ENCODE peak calls at places on chromosomes 7 and 10, in eight cellular contexts. Y, Z, N, C, P, X, G and D are unnamed samples.

GRCh38 chr7:99126921-99127553 is 16.9 kb downstream of the SMURF1 start:
- DNase-seq in Y (no peak), Z (no peak), N (no peak), C (peak), P (peak), X (no peak), G (no peak), D (peak)

GRCh38 chr7:130938661-130939060 is 204.7 kb upstream of the KLF14 start:
- DNase-seq in Y (no peak), Z (no peak), N (no peak), C (no peak), P (no peak), X (no peak), G (no peak), D (no peak)

GRCh38 chr10:83603708-83604107 is 535.6 kb upstream of the GHITM start:
- DNase-seq in Y (no peak), Z (no peak), N (no peak), C (peak), P (no peak), X (no peak), G (no peak), D (no peak)

GRCh38 chr7:139936760-139937310 is 107.8 kb downstream of the TBXAS1 start:
- DNase-seq in Y (no peak), Z (no peak), N (peak), C (peak), P (peak), X (no peak), G (no peak), D (no peak)

GRCh38 chr10:130283234-130283574 is 147.0 kb downstream of the GLRX3 start:
- DNase-seq in Y (no peak), Z (no peak), N (no peak), C (no peak), P (no peak), X (no peak), G (no peak), D (no peak)

GRCh38 chr10:7285545-7286322 is 125.1 kb downstream of the SFMBT2 start:
- DNase-seq in Y (no peak), Z (no peak), N (no peak), C (no peak), P (no peak), X (no peak), G (no peak), D (no peak)

GRCh38 chr10:69180525-69181204 is 631 bp downstream of the SUPV3L1 start:
- DNase-seq in Y (no peak), Z (no peak), N (no peak), C (peak), P (peak), X (peak), G (no peak), D (no peak)

GRCh38 chr7:151694828-151695580 is 175.3 kb upstream of the RHEB start:
- DNase-seq in Y (no peak), Z (no peak), N (no peak), C (no peak), P (no peak), X (no peak), G (no peak), D (no peak)

GRCh38 chr10:75722609-75723008 is 291.2 kb downstream of the LRMDA start:
- DNase-seq in Y (no peak), Z (no peak), N (no peak), C (no peak), P (no peak), X (no peak), G (no peak), D (no peak)

GRCh38 chr7:151432658-151433521 is 7.1 kb downstream of the CRYGN start:
- DNase-seq in Y (no peak), Z (no peak), N (no peak), C (no peak), P (no peak), X (peak), G (no peak), D (peak)

GRCh38 chr10:15518256-15518655 is 147.2 kb upstream of the FAM171A1 start:
- DNase-seq in Y (no peak), Z (no peak), N (no peak), C (peak), P (no peak), X (no peak), G (peak), D (no peak)

GRCh38 chr7:130338233-130338632 is 6.4 kb upstream of the CPA5 start:
- DNase-seq in Y (no peak), Z (no peak), N (no peak), C (no peak), P (no peak), X (no peak), G (no peak), D (no peak)

DNA sequence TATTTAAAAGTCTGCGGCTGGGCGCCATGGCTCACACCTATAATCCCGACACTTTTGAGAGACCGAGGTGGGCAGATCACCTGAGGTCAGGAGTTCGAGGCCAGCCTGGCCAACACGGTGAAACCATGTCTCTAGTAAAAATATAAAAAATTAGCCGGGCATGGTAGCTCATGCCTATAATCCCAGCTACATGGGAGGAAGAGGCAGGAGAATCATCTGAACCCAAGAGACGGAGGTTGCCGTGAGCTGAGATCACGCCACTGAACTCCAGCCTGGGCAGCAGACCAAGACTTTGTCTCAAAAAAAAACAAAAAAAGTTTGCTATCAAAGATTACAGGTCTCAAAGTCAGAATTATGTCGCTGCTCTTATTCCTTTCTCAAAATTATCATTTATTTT is 55.5 kb downstream of the HIBADH start:
- DNase-seq in Y (no peak), Z (no peak), N (no peak), C (no peak), P (no peak), X (no peak), G (no peak), D (no peak)
- H3K4me3 ChIP-seq in Y (no peak), Z (no peak), N (no peak), C (no peak), P (no peak), X (no peak), G (no peak), D (no peak)

DNA sequence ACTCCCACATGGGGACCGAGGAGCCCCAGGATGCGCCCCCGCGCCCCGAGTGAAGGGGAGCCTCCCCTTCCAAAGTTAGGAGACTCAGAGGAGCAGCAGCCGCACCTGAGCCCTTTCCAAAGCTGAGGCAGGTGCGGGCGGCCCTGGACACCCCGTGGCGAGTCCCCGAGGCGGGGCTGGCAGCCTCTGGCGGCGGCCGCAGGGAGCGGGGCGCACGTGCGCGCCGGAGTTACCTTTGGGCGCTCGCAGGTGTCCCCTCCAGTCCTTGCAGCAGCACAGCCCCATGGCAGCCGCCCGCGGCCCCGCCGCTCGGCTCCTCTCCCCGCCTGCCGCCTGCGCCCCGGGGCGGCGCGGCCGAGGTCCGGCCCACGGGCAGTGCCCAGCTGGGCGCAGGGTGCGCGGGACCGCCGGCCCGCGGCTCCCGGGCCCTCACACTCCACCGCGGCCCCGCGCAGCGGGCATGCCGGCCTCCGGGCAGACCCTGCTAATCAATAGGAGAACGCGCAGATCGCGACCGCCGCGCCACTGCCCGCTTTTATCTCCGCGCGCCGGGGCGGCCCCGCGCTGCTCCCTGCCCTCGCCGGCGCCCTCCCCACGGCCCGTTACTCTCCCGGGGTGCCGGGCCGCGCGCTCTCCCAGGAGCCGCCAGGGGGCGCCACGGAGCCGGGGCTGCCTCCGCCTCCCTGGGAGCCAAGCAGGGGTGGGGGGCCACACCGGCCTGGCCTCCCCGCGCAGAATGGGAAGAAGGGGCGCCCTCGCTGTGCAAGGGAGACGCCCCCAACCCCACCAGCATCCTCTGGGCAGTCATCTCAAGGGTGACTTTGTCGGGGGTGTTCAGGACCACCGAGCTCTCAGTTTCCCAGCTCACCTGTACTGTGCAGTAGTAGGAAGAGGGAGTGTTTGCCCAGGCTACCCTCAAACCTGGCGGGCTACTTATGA is 80.8 kb downstream of the ARHGAP22 start:
- DNase-seq in Y (no peak), Z (peak), N (no peak), C (no peak), P (peak), X (peak), G (no peak), D (no peak)
- TF ChIP-seq CTCF in Y (no peak), Z (peak), N (peak), C (peak), P (peak), X (peak), G (peak), D (peak)

DNA sequence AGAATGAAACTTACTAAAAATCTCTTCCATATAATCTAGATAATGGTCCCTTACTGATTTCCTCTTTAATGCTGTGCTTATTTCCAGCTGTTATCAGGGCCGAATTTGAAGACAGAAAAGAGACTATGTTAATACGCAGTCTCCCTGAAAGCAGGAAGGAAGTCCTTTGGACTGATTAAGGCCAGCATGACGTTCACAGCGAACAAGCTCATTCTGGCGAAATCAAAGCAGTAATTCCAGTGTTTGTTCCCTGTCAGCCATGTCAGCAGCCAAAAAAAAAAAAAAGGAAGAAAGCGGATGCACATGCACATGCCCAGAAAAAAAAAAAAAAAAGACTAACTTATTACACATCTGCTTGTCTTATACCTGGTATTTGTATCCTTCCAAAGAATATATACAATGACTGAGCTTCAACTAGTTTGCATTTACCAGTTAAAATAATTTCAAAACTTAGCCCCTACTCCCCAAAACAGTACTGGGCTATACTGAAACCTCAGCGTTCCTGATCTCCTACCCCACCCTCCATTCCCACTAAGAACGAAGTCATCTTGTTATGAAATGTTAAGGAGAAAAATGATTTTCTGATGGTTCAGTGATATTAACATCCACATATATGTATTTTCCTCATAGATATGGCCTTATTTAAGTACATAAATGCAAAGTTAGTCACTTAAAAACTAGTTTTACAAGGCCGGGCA is 29.0 kb upstream of the ANAPC16 start:
- DNase-seq in Y (no peak), Z (no peak), N (no peak), C (peak), P (no peak), X (no peak), G (no peak), D (no peak)
- H3K4me3 ChIP-seq in Y (no peak), Z (peak), N (no peak), C (no peak), P (no peak), X (no peak), G (no peak), D (no peak)

GRCh38 chr7:43273939-43274719 is 161.7 kb downstream of the HECW1 start:
- DNase-seq in Y (no peak), Z (no peak), N (no peak), C (no peak), P (no peak), X (no peak), G (no peak), D (no peak)
- TF ChIP-seq CTCF in Y (no peak), Z (no peak), N (no peak), C (no peak), P (no peak), X (no peak), G (no peak), D (no peak)

GRCh38 chr7:4631021-4631663 is 51.0 kb upstream of the FOXK1 start:
- DNase-seq in Y (no peak), Z (no peak), N (no peak), C (no peak), P (no peak), X (no peak), G (no peak), D (no peak)

GRCh38 chr7:4633012-4633411 is 49.1 kb upstream of the FOXK1 start:
- DNase-seq in Y (no peak), Z (no peak), N (no peak), C (peak), P (peak), X (peak), G (no peak), D (no peak)

GRCh38 chr7:4634166-4634565 is 47.9 kb upstream of the FOXK1 start:
- DNase-seq in Y (no peak), Z (no peak), N (no peak), C (peak), P (no peak), X (no peak), G (no peak), D (no peak)

GRCh38 chr7:4629287-4629905 is 52.7 kb upstream of the FOXK1 start:
- DNase-seq in Y (no peak), Z (no peak), N (no peak), C (no peak), P (no peak), X (no peak), G (no peak), D (no peak)

GRCh38 chr7:4631664-4632171 is 50.4 kb upstream of the FOXK1 start:
- DNase-seq in Y (peak), Z (peak), N (peak), C (peak), P (peak), X (peak), G (peak), D (peak)
- H3K4me3 ChIP-seq in Y (no peak), Z (peak), N (peak), C (peak), P (no peak), X (peak), G (peak), D (peak)

DNA sequence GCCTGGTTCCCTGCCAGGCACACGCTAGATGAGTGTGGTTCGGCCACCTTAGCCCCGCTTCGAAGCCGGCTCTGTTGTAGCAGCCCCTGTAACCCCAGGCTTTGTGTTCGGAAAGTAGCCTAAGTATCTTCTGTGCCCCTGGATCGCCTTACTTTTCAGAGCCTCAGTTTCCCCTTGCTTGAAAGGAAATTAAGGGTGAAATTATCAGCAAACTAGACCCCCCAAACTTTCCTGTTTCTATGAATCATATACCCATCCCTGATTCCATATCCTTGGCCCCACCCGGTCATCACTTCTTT is 312 bp downstream of the PDCD11 start:
- DNase-seq in Y (no peak), Z (no peak), N (no peak), C (no peak), P (peak), X (no peak), G (no peak), D (no peak)
- TF ChIP-seq CTCF in Y (no peak), Z (no peak), N (no peak), C (no peak), P (no peak), X (no peak), G (no peak), D (no peak)

GRCh38 chr10:104334561-104334960 is 3.7 kb downstream of the ITPRIP start:
- DNase-seq in Y (no peak), Z (no peak), N (no peak), C (no peak), P (no peak), X (no peak), G (no peak), D (no peak)

GRCh38 chr10:104332243-104333036 is 5.8 kb downstream of the ITPRIP start:
- DNase-seq in Y (no peak), Z (no peak), N (no peak), C (no peak), P (peak), X (no peak), G (no peak), D (no peak)

GRCh38 chr10:104333728-104334373 is 4.4 kb downstream of the ITPRIP start:
- DNase-seq in Y (no peak), Z (no peak), N (no peak), C (no peak), P (no peak), X (no peak), G (no peak), D (no peak)

GRCh38 chr10:104331208-104331838 is 6.9 kb downstream of the ITPRIP start:
- DNase-seq in Y (no peak), Z (no peak), N (no peak), C (peak), P (no peak), X (no peak), G (no peak), D (no peak)

GRCh38 chr10:104333037-104333727 is 5.1 kb downstream of the ITPRIP start:
- DNase-seq in Y (no peak), Z (no peak), N (no peak), C (no peak), P (peak), X (no peak), G (no peak), D (no peak)
- H3K4me3 ChIP-seq in Y (no peak), Z (no peak), N (no peak), C (no peak), P (no peak), X (no peak), G (no peak), D (no peak)

GRCh38 chr10:24988831-24989769 is 26.9 kb downstream of the ENKUR start:
- DNase-seq in Y (no peak), Z (no peak), N (no peak), C (no peak), P (peak), X (no peak), G (no peak), D (no peak)

GRCh38 chr10:24991298-24991697 is 24.7 kb downstream of the ENKUR start:
- DNase-seq in Y (no peak), Z (no peak), N (no peak), C (no peak), P (no peak), X (no peak), G (no peak), D (no peak)

GRCh38 chr10:24992512-24993133 is 23.3 kb downstream of the ENKUR start:
- DNase-seq in Y (no peak), Z (no peak), N (no peak), C (no peak), P (no peak), X (no peak), G (no peak), D (no peak)

GRCh38 chr10:24993237-24993958 is 22.6 kb downstream of the ENKUR start:
- DNase-seq in Y (no peak), Z (no peak), N (no peak), C (no peak), P (no peak), X (no peak), G (no peak), D (no peak)

DNA sequence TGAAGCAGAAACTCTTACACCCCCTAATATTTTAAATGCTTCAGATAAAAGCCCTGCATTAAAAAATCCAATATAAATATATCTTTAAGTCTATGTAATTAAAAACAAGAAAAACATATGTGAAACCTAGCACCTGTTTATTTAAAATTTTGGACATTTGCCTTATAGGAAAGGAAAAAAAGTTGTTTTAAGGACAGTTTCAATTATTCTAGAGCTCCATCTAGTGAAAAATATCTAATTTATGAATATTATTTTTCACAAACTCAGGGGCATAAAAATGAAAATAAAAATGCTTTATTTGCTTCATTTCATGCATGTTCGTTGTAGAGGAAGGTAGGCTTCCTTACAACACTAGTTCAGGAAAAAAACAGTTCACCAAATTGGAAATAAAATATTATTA is 26.1 kb downstream of the ENKUR start:
- DNase-seq in Y (no peak), Z (no peak), N (no peak), C (peak), P (no peak), X (no peak), G (no peak), D (no peak)
- TF ChIP-seq CTCF in Y (peak), Z (no peak), N (no peak), C (no peak), P (peak), X (peak), G (no peak), D (peak)

GRCh38 chr7:21251166-21251806 is 176.6 kb upstream of the SP4 start:
- DNase-seq in Y (no peak), Z (no peak), N (no peak), C (no peak), P (no peak), X (no peak), G (no peak), D (no peak)

GRCh38 chr7:21256310-21256877 is 171.5 kb upstream of the SP4 start:
- DNase-seq in Y (no peak), Z (peak), N (no peak), C (peak), P (peak), X (peak), G (no peak), D (no peak)

DNA sequence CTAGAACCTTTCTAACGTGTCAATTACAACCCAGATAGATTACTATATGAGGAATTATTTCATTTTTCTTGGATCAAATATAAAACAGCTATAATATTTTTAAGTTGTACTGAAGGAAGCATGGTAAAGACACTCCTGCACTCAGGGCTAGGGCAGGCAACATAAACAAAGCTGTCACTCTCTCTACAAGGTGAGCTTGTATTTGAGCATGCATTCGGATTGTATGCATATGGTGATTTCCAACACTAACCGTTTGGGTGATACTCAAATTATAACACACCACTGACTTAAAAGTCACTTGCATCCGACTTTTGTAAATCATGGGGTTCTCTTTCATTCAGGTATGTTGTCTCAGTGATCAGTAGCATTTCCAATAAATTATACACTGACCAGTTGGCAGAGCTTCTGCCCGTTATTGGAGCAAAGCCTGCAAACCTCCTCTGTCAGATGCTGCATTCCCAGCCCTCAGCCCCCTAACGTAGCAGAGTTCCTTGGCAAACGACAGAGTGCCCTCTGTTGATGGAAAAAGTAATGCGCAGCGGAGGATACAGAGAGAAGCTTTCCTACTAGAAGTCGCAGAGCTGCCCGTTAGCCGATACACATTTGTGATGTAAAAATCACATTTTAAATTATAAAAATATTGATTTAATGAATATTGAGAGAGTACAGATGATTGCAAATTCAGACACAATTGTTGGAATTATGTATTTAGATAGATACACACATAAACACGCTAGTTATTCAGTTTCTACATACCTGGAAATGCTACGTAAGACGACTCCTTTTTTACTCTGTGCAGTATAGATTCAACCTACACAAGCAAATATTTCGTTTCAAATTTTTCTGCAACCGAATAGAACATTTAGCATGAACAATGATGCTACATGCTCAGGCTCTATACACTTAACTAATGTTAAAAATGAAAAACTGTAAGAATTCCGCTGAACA is 173.9 kb upstream of the SP4 start:
- DNase-seq in Y (no peak), Z (peak), N (no peak), C (peak), P (peak), X (peak), G (peak), D (no peak)
- H3K4me3 ChIP-seq in Y (no peak), Z (no peak), N (no peak), C (no peak), P (no peak), X (no peak), G (no peak), D (no peak)